ENCODE peak calls at places on chromosomes 4 and X, in six cellular contexts. C is A549, W is H1, D is K562, K is GM12878, F is HepG2. Q is an unnamed sample.

GRCh38 chr4:14529653-14530052 is 472.6 kb upstream of the CPEB2 start:
- DNase-seq in C (no peak), F (no peak), K (no peak), D (no peak), W (peak), Q (no peak)

GRCh38 chrX:30931920-30932319 is 42.9 kb upstream of the TAB3 start:
- DNase-seq in C (no peak), D (no peak), F (peak), K (no peak), W (no peak), Q (no peak)

GRCh38 chr4:183140911-183141320 is 41.9 kb downstream of the WWC2 start:
- DNase-seq in W (no peak), F (no peak), C (no peak), D (no peak), K (no peak), Q (no peak)

GRCh38 chr4:121784975-121785374 is 16.1 kb upstream of the EXOSC9 start:
- DNase-seq in W (no peak), C (no peak), K (no peak), D (no peak), F (no peak), Q (no peak)

GRCh38 chr4:64497526-64497925 is 88.3 kb upstream of the TECRL start:
- DNase-seq in K (no peak), F (no peak), C (no peak), W (no peak), D (no peak), Q (no peak)

GRCh38 chrX:110304371-110304770 is 13.5 kb downstream of the AMMECR1 start:
- DNase-seq in C (no peak), W (no peak), K (no peak), F (no peak), D (no peak), Q (no peak)

GRCh38 chr4:74671074-74671698 is 123.1 kb downstream of the BTC start:
- DNase-seq in D (peak), K (no peak), C (peak), F (peak), W (peak), Q (peak)

GRCh38 chr4:144174401-144175067 is 34.0 kb upstream of the GYPA start:
- DNase-seq in K (peak), F (peak), D (peak), C (peak), W (no peak), Q (peak)

GRCh38 chr4:4662230-4662629 is 120.4 kb upstream of the STX18 start:
- DNase-seq in F (no peak), K (no peak), W (no peak), C (no peak), D (no peak), Q (no peak)

GRCh38 chrX:132741706-132742105 is 216.7 kb downstream of the HS6ST2 start:
- DNase-seq in W (no peak), F (no peak), D (no peak), K (no peak), C (no peak), Q (no peak)

GRCh38 chrX:48468693-48469691 is 1.1 kb downstream of the SLC38A5 start:
- DNase-seq in C (no peak), W (peak), D (peak), K (no peak), F (no peak), Q (no peak)

GRCh38 chrX:41634284-41634683 is 54.5 kb upstream of the GPR34 start:
- DNase-seq in F (no peak), C (no peak), K (no peak), W (no peak), D (peak), Q (no peak)

GRCh38 chrX:135185795-135186443 is 14.7 kb upstream of the CT55 start:
- DNase-seq in F (peak), C (peak), K (peak), D (peak), W (no peak), Q (peak)

GRCh38 chr4:6281436-6282144 is 11.9 kb downstream of the WFS1 start:
- DNase-seq in K (no peak), D (no peak), C (no peak), F (no peak), W (no peak), Q (no peak)

GRCh38 chrX:48165246-48165645 is 31.3 kb downstream of the SSX5 start:
- DNase-seq in D (no peak), K (no peak), C (no peak), F (no peak), W (no peak), Q (no peak)

GRCh38 chr4:41878170-41878941 is 56.9 kb upstream of the TMEM33 start:
- DNase-seq in D (no peak), K (no peak), C (no peak), F (no peak), W (peak), Q (peak)

GRCh38 chrX:25544641-25545040 is 528.9 kb upstream of the ARX start:
- DNase-seq in W (no peak), F (no peak), C (no peak), D (no peak), K (no peak), Q (no peak)

GRCh38 chrX:134542485-134542884 is 82.5 kb downstream of the HPRT1 start:
- DNase-seq in W (no peak), K (no peak), D (peak), C (no peak), F (no peak), Q (no peak)

GRCh38 chrX:136268051-136269048 is 17.1 kb upstream of the MAP7D3 start:
- DNase-seq in F (peak), C (peak), W (no peak), K (no peak), D (peak), Q (peak)

GRCh38 chrX:2526390-2526789 is 25.6 kb upstream of the DHRSX start:
- DNase-seq in F (no peak), W (no peak), D (no peak), C (no peak), K (no peak), Q (no peak)

GRCh38 chr4:23097251-23097650 is 404.5 kb downstream of the GBA3 start:
- DNase-seq in K (no peak), C (no peak), D (no peak), F (no peak), W (no peak), Q (no peak)

GRCh38 chrX:106894978-106895452 is 8.1 kb downstream of the RIPPLY1 start:
- DNase-seq in C (peak), W (no peak), F (peak), K (no peak), D (no peak), Q (no peak)

GRCh38 chr4:42501624-42502401 is 104.5 kb downstream of the SHISA3 start:
- DNase-seq in C (no peak), F (no peak), W (no peak), D (no peak), K (no peak), Q (no peak)

GRCh38 chrX:54641530-54641929 is 111.5 kb downstream of the GNL3L start:
- DNase-seq in C (no peak), K (no peak), W (no peak), F (no peak), D (no peak), Q (no peak)

GRCh38 chr4:139453041-139453370 is 915 bp upstream of the RAB33B start:
- DNase-seq in W (no peak), D (peak), K (peak), F (peak), C (peak), Q (no peak)

GRCh38 chrX:12139934-12140611 is 1.8 kb downstream of the FRMPD4 start:
- DNase-seq in K (no peak), F (no peak), C (no peak), W (no peak), D (no peak), Q (no peak)

GRCh38 chrX:68808686-68809357 is 20.0 kb upstream of the EFNB1 start:
- DNase-seq in K (no peak), C (no peak), F (no peak), D (peak), W (no peak), Q (peak)

GRCh38 chr4:48832571-48832970 is 1.7 kb downstream of the OCIAD1 start:
- DNase-seq in F (no peak), K (no peak), C (no peak), D (no peak), W (no peak), Q (no peak)

GRCh38 chr4:143381171-143382118 is 44.8 kb downstream of the GAB1 start:
- DNase-seq in C (no peak), F (no peak), K (no peak), D (peak), W (no peak), Q (peak)

GRCh38 chrX:51697397-51697796 is 12.9 kb upstream of the CENPVL1 start:
- DNase-seq in C (no peak), K (no peak), F (no peak), D (no peak), W (no peak), Q (no peak)

GRCh38 chr4:83075696-83076095 is 38.8 kb downstream of the PLAC8 start:
- DNase-seq in K (no peak), D (no peak), C (no peak), W (no peak), F (no peak), Q (no peak)

GRCh38 chr4:83071116-83071515 is 36.1 kb downstream of the COPS4 start:
- DNase-seq in W (no peak), K (no peak), C (no peak), D (no peak), F (no peak), Q (no peak)

GRCh38 chr4:83075271-83075670 is 39.3 kb downstream of the PLAC8 start:
- DNase-seq in C (no peak), F (no peak), D (no peak), K (no peak), W (no peak), Q (no peak)

DNA sequence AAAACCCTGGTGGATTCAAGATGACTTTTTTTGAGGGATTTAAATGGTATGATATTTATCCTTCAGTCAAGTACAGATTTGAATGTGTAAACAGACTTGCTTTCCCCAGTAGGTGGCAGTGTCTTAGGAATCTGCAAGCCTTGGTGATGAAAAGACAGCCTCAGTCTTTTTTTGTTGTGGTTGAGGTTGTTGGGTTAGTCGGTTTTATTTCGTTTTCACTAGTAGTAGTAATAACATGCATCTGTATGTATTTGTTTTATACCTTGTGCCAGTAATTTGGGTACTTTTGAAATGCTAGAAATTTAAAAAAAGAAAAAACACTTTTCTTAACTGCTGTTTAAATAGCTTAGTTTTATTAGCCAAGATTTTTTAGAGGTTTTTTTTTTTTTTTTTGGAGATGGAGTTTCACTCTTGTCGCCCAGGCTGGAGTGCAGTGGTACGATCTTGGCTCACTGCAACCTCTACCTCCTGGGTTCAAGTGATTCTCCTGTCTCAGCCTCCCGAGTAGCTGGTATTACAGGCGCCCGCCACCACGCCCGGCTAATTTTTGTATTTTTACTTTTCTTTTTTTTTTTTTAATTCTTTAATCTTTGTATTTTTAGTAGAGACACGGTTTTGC is 39.2 kb downstream of the COPS4 start:
- DNase-seq in W (no peak), F (peak), K (peak), C (peak), D (peak), Q (peak)
- TF ChIP-seq CHD2 in W (no peak), F (no peak), K (no peak), C (no peak), D (no peak), Q (no peak)

GRCh38 chrX:24375732-24376131 is 15.3 kb downstream of the SUPT20HL1 start:
- DNase-seq in W (no peak), K (no peak), D (no peak), C (no peak), F (no peak), Q (no peak)
- TF ChIP-seq CHD2 in W (no peak), K (no peak), D (no peak), C (no peak), F (no peak), Q (no peak)

DNA sequence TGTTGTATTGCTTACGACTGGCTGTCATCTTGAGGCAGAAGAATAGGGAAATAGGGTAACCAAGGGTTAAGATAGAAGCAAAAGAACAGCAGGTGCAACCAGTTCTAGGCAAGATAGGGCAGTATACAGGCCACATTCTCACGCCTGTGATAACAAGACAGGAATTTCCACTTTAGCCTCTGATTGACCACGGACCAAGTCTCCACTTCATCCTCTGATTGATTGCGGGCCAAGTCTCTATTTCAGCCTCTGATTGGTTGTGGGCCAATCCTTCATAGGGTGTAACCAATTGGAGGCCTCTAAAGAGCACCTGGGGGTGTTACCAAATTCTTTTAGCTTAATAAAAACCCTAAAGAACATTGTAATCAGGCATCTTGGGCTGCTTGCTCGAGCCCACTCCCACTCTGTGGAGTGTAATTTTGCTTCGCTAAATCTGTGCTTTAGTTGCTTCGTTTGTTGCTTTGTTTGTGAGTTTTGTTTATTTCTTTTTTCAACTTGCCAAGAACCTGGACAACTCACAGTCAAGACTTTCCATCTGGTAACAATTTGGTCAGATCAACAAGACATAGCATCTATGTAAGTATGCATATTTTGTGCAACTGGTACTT is 8.7 kb upstream of the TBC1D9 start:
- DNase-seq in C (no peak), K (no peak), F (no peak), W (no peak), D (no peak), Q (no peak)
- TF ChIP-seq CHD2 in C (no peak), K (no peak), F (no peak), W (peak), D (no peak), Q (no peak)

GRCh38 chrX:23902419-23902818 is 5.3 kb downstream of the APOO start:
- DNase-seq in F (peak), K (no peak), C (no peak), D (peak), W (no peak), Q (peak)

GRCh38 chrX:23904096-23904495 is 3.6 kb downstream of the APOO start:
- DNase-seq in C (no peak), F (no peak), D (peak), W (no peak), K (no peak), Q (no peak)

GRCh38 chrX:23901065-23901464 is 6.7 kb downstream of the APOO start:
- DNase-seq in K (no peak), D (no peak), C (peak), W (no peak), F (peak), Q (no peak)

GRCh38 chrX:23900220-23900797 is 7.4 kb downstream of the APOO start:
- DNase-seq in F (no peak), W (no peak), K (no peak), D (no peak), C (no peak), Q (no peak)

GRCh38 chrX:23901805-23902204 is 5.9 kb downstream of the APOO start:
- DNase-seq in W (no peak), C (peak), D (peak), K (peak), F (peak), Q (peak)
- TF ChIP-seq CHD2 in W (no peak), C (no peak), D (no peak), K (no peak), F (no peak), Q (no peak)

DNA sequence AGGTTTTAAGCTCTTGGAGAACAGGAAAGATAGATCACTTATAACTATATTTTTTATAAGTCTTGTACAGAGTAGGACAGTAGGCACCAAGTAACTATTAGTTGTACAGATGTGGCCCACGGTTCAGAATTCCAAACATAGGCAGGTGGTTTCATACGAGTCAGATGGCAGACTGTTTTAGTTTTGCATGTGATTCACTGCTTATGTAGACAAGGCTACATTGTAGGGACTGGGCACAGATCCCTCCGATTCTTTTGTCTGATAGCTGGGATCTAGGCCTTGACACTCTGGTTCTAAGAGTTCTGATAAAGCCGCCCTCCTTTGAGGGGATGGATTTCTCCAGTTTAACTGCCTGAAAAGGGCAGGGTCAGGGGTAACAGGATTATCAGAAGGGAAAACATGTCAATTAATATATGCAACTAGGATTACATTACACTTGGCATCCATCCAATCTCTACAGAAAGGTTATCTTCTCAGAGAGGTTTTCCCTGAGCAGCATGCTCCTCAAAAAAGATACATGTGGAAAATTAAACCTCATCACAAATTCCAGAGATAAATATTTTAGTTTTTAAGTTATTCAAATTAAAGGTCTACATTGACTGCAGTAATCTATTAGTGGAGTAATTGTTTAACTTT is 87.8 kb downstream of the SPRY1 start:
- DNase-seq in C (no peak), W (no peak), D (no peak), K (no peak), F (peak), Q (no peak)
- TF ChIP-seq CHD2 in C (no peak), W (no peak), D (no peak), K (no peak), F (no peak), Q (no peak)

GRCh38 chr4:39451423-39452023 is 7.2 kb downstream of the RPL9 start:
- DNase-seq in C (no peak), D (no peak), F (no peak), W (no peak), K (no peak), Q (no peak)
- TF ChIP-seq CHD2 in C (no peak), D (no peak), F (no peak), W (no peak), K (no peak), Q (no peak)

GRCh38 chr4:9771069-9771468 is 10.4 kb upstream of the DRD5 start:
- DNase-seq in K (no peak), W (no peak), C (no peak), D (no peak), F (no peak), Q (no peak)
- TF ChIP-seq CHD2 in K (no peak), W (no peak), C (no peak), D (no peak), F (no peak), Q (no peak)

GRCh38 chr4:137300776-137301175 is 231.5 kb downstream of the PCDH18 start:
- DNase-seq in D (no peak), K (no peak), C (no peak), F (no peak), W (no peak), Q (no peak)
- TF ChIP-seq CHD2 in D (no peak), K (no peak), C (no peak), F (no peak), W (no peak), Q (no peak)

GRCh38 chr4:137226221-137226620 is 306.1 kb downstream of the PCDH18 start:
- DNase-seq in W (no peak), K (no peak), D (no peak), F (no peak), C (no peak), Q (no peak)

DNA sequence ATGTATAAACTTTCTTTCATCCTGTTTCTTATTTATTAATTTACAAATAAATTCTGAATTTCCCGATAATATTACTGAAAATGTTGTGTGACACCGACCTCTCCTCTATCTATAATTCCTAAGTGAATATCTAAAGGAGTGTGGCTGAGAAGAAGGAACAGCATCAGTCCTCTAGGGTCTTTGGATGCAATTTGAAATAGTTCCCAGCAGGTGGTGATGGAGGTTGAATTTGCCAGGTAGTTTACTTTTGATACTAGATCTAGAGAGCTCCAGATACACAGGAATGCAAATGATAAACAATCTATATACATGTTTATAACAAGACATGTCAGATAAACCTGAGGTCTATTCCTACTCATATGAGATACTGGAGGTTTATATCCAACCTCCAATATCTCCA is 305.4 kb downstream of the PCDH18 start:
- DNase-seq in C (no peak), F (no peak), W (no peak), D (no peak), K (no peak), Q (peak)
- TF ChIP-seq CHD2 in C (no peak), F (no peak), W (no peak), D (no peak), K (no peak), Q (no peak)

Q was measured in SK-N-SH.